ENCODE peak calls at places on chromosomes 13 and 19, in four cellular contexts. Z is left cardiac atrium, S is C1 segment of cervical spinal cord, M is neural crest cell. J is an unnamed sample.

GRCh38 chr13:104984296-104984818 is 1551.1 kb downstream of the EFNB2 start:
- DNase-seq in Z (peak), S (peak), M (no peak), J (peak)

GRCh38 chr19:15913830-15914229 is 16.0 kb upstream of the CYP4F2 start:
- DNase-seq in Z (no peak), S (no peak), M (no peak), J (no peak)

GRCh38 chr19:29587518-29587986 is 18.5 kb upstream of the POP4 start:
- DNase-seq in Z (no peak), S (no peak), M (no peak), J (no peak)

GRCh38 chr13:32262619-32263018 is 52.5 kb downstream of the ZAR1L start:
- DNase-seq in Z (no peak), S (no peak), M (no peak), J (no peak)

GRCh38 chr19:18021121-18021755 is 13.3 kb downstream of the ARRDC2 start:
- DNase-seq in Z (peak), S (peak), M (no peak), J (peak)

GRCh38 chr19:55537741-55538111 is 793 bp upstream of the SBK2 start:
- DNase-seq in Z (no peak), S (no peak), M (no peak), J (no peak)

GRCh38 chr13:47708386-47708785 is 292.7 kb downstream of the SUCLA2 start:
- DNase-seq in Z (no peak), S (no peak), M (no peak), J (no peak)

GRCh38 chr13:73910733-73911132 is 223.5 kb downstream of the KLF12 start:
- DNase-seq in Z (no peak), S (no peak), M (no peak), J (no peak)

GRCh38 chr19:49338691-49339363 is 3.6 kb downstream of the CD37 start:
- DNase-seq in Z (peak), S (no peak), M (peak), J (peak)

GRCh38 chr13:35978607-35979316 is 152.4 kb downstream of the DCLK1 start:
- DNase-seq in Z (no peak), S (no peak), M (peak), J (peak)

GRCh38 chr13:100275746-100276145 is 186.9 kb downstream of the PCCA start:
- DNase-seq in Z (no peak), S (no peak), M (no peak), J (no peak)

GRCh38 chr13:109287553-109287952 is 498.8 kb downstream of the IRS2 start:
- DNase-seq in Z (no peak), S (no peak), M (no peak), J (no peak)

GRCh38 chr13:23868521-23868920 is 20.7 kb downstream of the MIPEP start:
- DNase-seq in Z (no peak), S (no peak), M (no peak), J (no peak)

GRCh38 chr19:35389192-35389861 is 18.5 kb downstream of the GPR42 start:
- DNase-seq in Z (no peak), S (no peak), M (no peak), J (no peak)

GRCh38 chr13:71718931-71719330 is 148.1 kb downstream of the DACH1 start:
- DNase-seq in Z (no peak), S (no peak), M (no peak), J (no peak)

GRCh38 chr19:47157455-47158321 is 27.1 kb downstream of the SAE1 start:
- DNase-seq in Z (peak), S (no peak), M (peak), J (peak)

GRCh38 chr19:34960940-34961679 is 2.9 kb downstream of the ZNF792 start:
- DNase-seq in Z (no peak), S (no peak), M (no peak), J (no peak)

GRCh38 chr19:37930416-37930815 is 23.4 kb downstream of the SIPA1L3 start:
- DNase-seq in Z (no peak), S (no peak), M (no peak), J (peak)

GRCh38 chr13:64505511-64505910 is 2724.6 kb downstream of the PCDH9 start:
- DNase-seq in Z (no peak), S (no peak), M (no peak), J (no peak)

GRCh38 chr13:19060311-19061002 is 121.2 kb downstream of the TUBA3C start:
- DNase-seq in Z (no peak), S (no peak), M (no peak), J (no peak)

GRCh38 chr19:54451997-54452396 is 3.0 kb downstream of the LENG8 start:
- DNase-seq in Z (no peak), S (no peak), M (no peak), J (no peak)

GRCh38 chr19:54462713-54463530 is 656 bp downstream of the LENG9 start:
- DNase-seq in Z (peak), S (peak), M (peak), J (peak)

GRCh38 chr19:3289971-3290569 is 65.6 kb downstream of the CELF5 start:
- DNase-seq in Z (no peak), S (no peak), M (no peak), J (no peak)

GRCh38 chr13:33263976-33264619 is 21.5 kb downstream of the STARD13 start:
- DNase-seq in Z (no peak), S (no peak), M (no peak), J (no peak)

GRCh38 chr13:79943633-79944032 is 397.3 kb downstream of the SPRY2 start:
- DNase-seq in Z (no peak), S (no peak), M (no peak), J (no peak)

GRCh38 chr19:7657047-7657779 is 11.6 kb upstream of the RETN start:
- DNase-seq in Z (no peak), S (no peak), M (no peak), J (no peak)

GRCh38 chr13:28574617-28575142 is 79.8 kb upstream of the FLT1 start:
- DNase-seq in Z (peak), S (no peak), M (no peak), J (no peak)

GRCh38 chr13:25752957-25753540 is 298.8 kb downstream of the SHISA2 start:
- DNase-seq in Z (peak), S (no peak), M (no peak), J (peak)

GRCh38 chr13:33994198-33994597 is 176.2 kb downstream of the RFC3 start:
- DNase-seq in Z (no peak), S (no peak), M (no peak), J (no peak)

GRCh38 chr13:72384186-72384823 is 343.1 kb downstream of the MZT1 start:
- DNase-seq in Z (no peak), S (no peak), M (no peak), J (peak)

GRCh38 chr19:42634409-42635232 is 39.9 kb upstream of the CEACAM8 start:
- DNase-seq in Z (no peak), S (no peak), M (no peak), J (peak)

GRCh38 chr13:106318941-106319411 is 216.5 kb downstream of the EFNB2 start:
- DNase-seq in Z (no peak), S (no peak), M (no peak), J (no peak)

GRCh38 chr13:84816567-84817133 is 934.4 kb upstream of the SLITRK1 start:
- DNase-seq in Z (no peak), S (no peak), M (no peak), J (no peak)

GRCh38 chr13:37752156-37752555 is 117.4 kb downstream of the TRPC4 start:
- DNase-seq in Z (no peak), S (no peak), M (no peak), J (no peak)

GRCh38 chr19:44800461-44800860 is 8.4 kb upstream of the BCAM start:
- DNase-seq in Z (peak), S (peak), M (peak), J (peak)

GRCh38 chr19:28482221-28482620 is 730.7 kb downstream of the UQCRFS1 start:
- DNase-seq in Z (no peak), S (no peak), M (no peak), J (no peak)

GRCh38 chr13:20989883-20990282 is 71.5 kb downstream of the LATS2 start:
- DNase-seq in Z (no peak), S (no peak), M (no peak), J (peak)

GRCh38 chr19:48635263-48635965 is 1.8 kb downstream of the DBP start:
- DNase-seq in Z (peak), S (peak), M (no peak), J (peak)

GRCh38 chr19:47421244-47421786 is 2.0 kb upstream of the MEIS3 start:
- DNase-seq in Z (no peak), S (no peak), M (no peak), J (no peak)